ENCODE peak calls at places on chromosomes 12 and 14, in seven cellular contexts. O is sigmoid colon, N is pancreas, C is cardiac muscle cell, E is neural progenitor cell, I is esophagus squamous epithelium, K is body of pancreas. J is an unnamed sample. For H3K27me3, the result is how much of the 10 kb centered on the place peaks cover.

GRCh38 chr12:80778005-80778541 is 61.4 kb downstream of the MYF5 start:
- DNase-seq in K (peak), O (peak), I (no peak), N (no peak), E (no peak), C (peak), J (no peak)

GRCh38 chr12:77151030-77151429 is 85.7 kb upstream of the E2F7 start:
- DNase-seq in I (no peak), O (no peak), N (no peak), E (no peak), K (no peak), C (no peak), J (no peak)

GRCh38 chr12:133235401-133236112 is at the start of gene ANHX:
- DNase-seq in E (no peak), O (no peak), K (no peak), C (no peak), I (no peak), N (no peak), J (no peak)

GRCh38 chr14:68729556-68729955 is 63.3 kb downstream of the ZFP36L1 start:
- DNase-seq in N (no peak), C (no peak), E (no peak), I (no peak), K (no peak), O (no peak), J (no peak)

GRCh38 chr12:62597253-62597652 is 130.6 kb downstream of the MON2 start:
- DNase-seq in I (no peak), O (no peak), E (no peak), C (no peak), N (no peak), K (no peak), J (no peak)

GRCh38 chr14:100629696-100630095 is 42.5 kb upstream of the BEGAIN start:
- DNase-seq in C (no peak), I (no peak), O (no peak), E (no peak), N (no peak), K (no peak), J (no peak)

GRCh38 chr12:58920102-58920955 is at the start of gene LRIG3:
- DNase-seq in C (peak), I (no peak), E (peak), N (peak), O (peak), K (peak), J (peak)

GRCh38 chr14:24285351-24285750 is 14.0 kb upstream of the RABGGTA start:
- DNase-seq in O (no peak), E (no peak), N (no peak), I (no peak), K (no peak), C (no peak), J (no peak)

GRCh38 chr12:751192-751827 is 1.1 kb upstream of the WNK1 start:
- DNase-seq in C (peak), E (peak), I (peak), O (peak), N (peak), K (peak), J (peak)

GRCh38 chr12:52235001-52235760 is 2.1 kb downstream of the KRT7 start:
- DNase-seq in I (no peak), C (no peak), O (peak), K (no peak), E (no peak), N (peak), J (no peak)

GRCh38 chr14:95211721-95212504 is 54.6 kb upstream of the DICER1 start:
- DNase-seq in I (no peak), C (no peak), N (no peak), O (peak), K (peak), E (no peak), J (no peak)

GRCh38 chr12:68565391-68565903 is 45.3 kb upstream of the RAP1B start:
- DNase-seq in K (no peak), C (no peak), N (no peak), E (no peak), I (no peak), O (no peak), J (no peak)

GRCh38 chr12:120538281-120539156 is 4.4 kb downstream of the RNF10 start:
- DNase-seq in K (peak), C (peak), E (no peak), I (no peak), O (peak), N (peak), J (no peak)

GRCh38 chr12:95385246-95385645 is 88.7 kb upstream of the METAP2 start:
- DNase-seq in E (peak), K (peak), C (no peak), O (peak), N (no peak), I (no peak), J (no peak)

GRCh38 chr14:93317200-93317599 is 15.6 kb downstream of the BTBD7 start:
- DNase-seq in O (no peak), C (no peak), N (no peak), E (no peak), I (no peak), K (no peak), J (no peak)

GRCh38 chr12:119762619-119763018 is 94.7 kb downstream of the PRKAB1 start:
- DNase-seq in N (no peak), E (no peak), C (no peak), I (no peak), O (no peak), K (no peak), J (no peak)

GRCh38 chr12:50184261-50184660 is 17.1 kb upstream of the CERS5 start:
- DNase-seq in N (no peak), C (no peak), E (no peak), I (no peak), K (no peak), O (no peak), J (no peak)

GRCh38 chr12:12372946-12373722 is 16.3 kb downstream of the BORCS5 start:
- DNase-seq in E (no peak), C (no peak), N (no peak), O (no peak), I (no peak), K (no peak), J (no peak)

GRCh38 chr14:32217301-32217700 is 14.2 kb upstream of the RNU6-8 start:
- DNase-seq in N (no peak), E (no peak), K (no peak), C (no peak), I (no peak), O (no peak), J (peak)

GRCh38 chr14:68787235-68787727 is 5.6 kb downstream of the ZFP36L1 start:
- DNase-seq in I (no peak), O (peak), E (peak), C (no peak), K (peak), N (peak), J (peak)

GRCh38 chr14:82872494-82872893 is 1338.8 kb upstream of the SEL1L start:
- DNase-seq in C (no peak), E (peak), I (no peak), N (peak), O (no peak), K (peak), J (no peak)

GRCh38 chr12:31589896-31590729 is 823 bp downstream of the DENND5B start:
- DNase-seq in O (peak), E (peak), N (peak), C (peak), K (peak), I (no peak), J (peak)

GRCh38 chr12:121628037-121628436 is 1.7 kb downstream of the ORAI1 start:
- DNase-seq in O (no peak), K (peak), E (no peak), I (no peak), C (no peak), N (no peak), J (peak)

GRCh38 chr12:83265798-83266197 is 579.1 kb downstream of the TMTC2 start:
- DNase-seq in O (no peak), K (no peak), C (no peak), E (no peak), I (no peak), N (no peak), J (no peak)

GRCh38 chr12:82474798-82475184 is 116.5 kb downstream of the METTL25 start:
- DNase-seq in O (no peak), C (no peak), E (no peak), I (no peak), N (no peak), K (no peak), J (no peak)

GRCh38 chr12:98296462-98297079 is 218.8 kb upstream of the TMPO start:
- DNase-seq in C (peak), K (no peak), I (no peak), E (peak), N (no peak), O (no peak), J (no peak)

GRCh38 chr12:15206831-15207394 is 14.3 kb downstream of the RERG start:
- DNase-seq in I (no peak), K (no peak), O (no peak), N (no peak), E (no peak), C (no peak), J (no peak)

GRCh38 chr14:68791078-68791983 is 1.5 kb downstream of the ZFP36L1 start:
- DNase-seq in I (no peak), C (no peak), N (peak), O (no peak), K (peak), E (peak), J (no peak)

GRCh38 chr12:17528394-17528793 is 561.6 kb downstream of the RERGL start:
- DNase-seq in N (no peak), K (no peak), C (no peak), I (no peak), E (peak), O (no peak), J (no peak)

GRCh38 chr14:103104654-103105511 is 10.4 kb downstream of the EXOC3L4 start:
- DNase-seq in N (peak), O (no peak), I (no peak), K (peak), C (peak), E (peak), J (peak)

GRCh38 chr12:71766202-71766601 is 11.5 kb downstream of the RAB21 start:
- DNase-seq in E (no peak), O (no peak), N (no peak), C (no peak), K (no peak), I (no peak), J (no peak)

GRCh38 chr14:23182372-23183014 is 967 bp downstream of the SLC7A8 start:
- DNase-seq in O (no peak), E (peak), C (peak), I (no peak), K (peak), N (peak), J (peak)

GRCh38 chr12:2610358-2610757 is 184.4 kb upstream of the FKBP4 start:
- DNase-seq in N (no peak), O (peak), I (no peak), E (no peak), C (no peak), K (no peak), J (no peak)

GRCh38 chr12:19528750-19529149 is 89.5 kb downstream of the AEBP2 start:
- DNase-seq in E (no peak), I (no peak), O (no peak), K (no peak), N (no peak), C (no peak), J (no peak)

GRCh38 chr14:61342486-61342885 is 21.1 kb downstream of the PRKCH start:
- DNase-seq in C (no peak), K (no peak), O (no peak), I (no peak), E (no peak), N (no peak), J (no peak)

GRCh38 chr14:61343991-61344405 is 22.6 kb downstream of the PRKCH start:
- DNase-seq in N (no peak), C (no peak), O (no peak), K (no peak), E (no peak), I (no peak), J (no peak)

GRCh38 chr14:61343471-61343870 is 22.1 kb downstream of the PRKCH start:
- DNase-seq in O (no peak), K (no peak), N (no peak), E (no peak), C (no peak), I (no peak), J (no peak)

GRCh38 chr14:61342941-61343340 is 21.6 kb downstream of the PRKCH start:
- DNase-seq in O (no peak), C (no peak), K (no peak), N (no peak), E (no peak), I (no peak), J (no peak)

DNA sequence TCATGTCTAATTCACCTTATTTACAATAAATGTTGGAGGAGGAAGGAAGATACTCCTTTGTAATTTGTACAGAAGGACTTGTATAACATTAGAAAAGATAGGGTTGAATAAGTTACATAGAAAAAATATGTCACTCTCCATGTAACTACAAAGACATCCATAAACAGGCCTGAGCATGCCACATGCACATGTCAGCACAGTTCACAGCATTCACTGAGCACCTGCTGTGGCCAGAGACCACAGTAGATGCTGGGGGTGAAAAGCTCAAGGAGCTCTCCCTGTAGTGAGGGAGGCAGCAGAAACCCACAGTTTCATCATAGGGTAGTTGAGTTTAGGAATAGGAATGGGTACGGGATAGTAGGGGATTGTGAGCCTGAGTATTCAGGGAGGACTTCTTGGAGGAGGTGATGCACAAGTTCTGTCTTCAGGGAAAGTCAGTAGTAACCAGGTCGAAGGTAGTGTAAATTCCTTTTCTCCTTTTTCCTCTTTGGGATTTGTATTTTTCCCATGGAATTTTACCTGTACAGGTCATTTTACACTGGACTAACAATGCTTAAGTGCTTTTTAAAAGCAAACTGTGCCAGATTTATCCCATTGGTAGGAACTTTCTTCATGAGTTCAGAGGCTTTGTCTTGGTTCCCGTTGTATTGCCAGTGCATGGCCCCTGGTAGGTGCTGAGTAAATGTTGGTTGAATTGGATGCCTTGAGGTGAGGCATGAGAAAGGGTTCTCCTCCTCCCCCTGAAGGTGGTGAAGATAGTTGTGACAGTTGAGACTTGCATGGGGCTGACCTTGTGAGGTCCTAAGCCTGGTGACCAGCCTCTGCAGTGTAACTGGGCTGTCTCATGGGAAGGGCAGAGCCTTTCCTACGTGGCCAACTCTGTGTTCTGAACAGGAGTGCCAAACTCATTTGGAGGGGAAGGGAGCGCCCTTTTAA is 20.2 kb downstream of the PRKCH start:
- DNase-seq in E (no peak), K (no peak), I (no peak), C (no peak), O (no peak), N (no peak), J (no peak)
- H3K27ac ChIP-seq in E (no peak), K (no peak), I (peak), C (peak), O (peak), N (no peak), J (no peak)

GRCh38 chr12:44465139-44465538 is 411.0 kb downstream of the NELL2 start:
- DNase-seq in O (no peak), K (no peak), N (no peak), I (no peak), E (peak), C (peak), J (no peak)
- TF ChIP-seq CTCF in O (no peak), K (no peak), N (no peak), I (no peak), E (peak), C (no peak), J (peak)

DNA sequence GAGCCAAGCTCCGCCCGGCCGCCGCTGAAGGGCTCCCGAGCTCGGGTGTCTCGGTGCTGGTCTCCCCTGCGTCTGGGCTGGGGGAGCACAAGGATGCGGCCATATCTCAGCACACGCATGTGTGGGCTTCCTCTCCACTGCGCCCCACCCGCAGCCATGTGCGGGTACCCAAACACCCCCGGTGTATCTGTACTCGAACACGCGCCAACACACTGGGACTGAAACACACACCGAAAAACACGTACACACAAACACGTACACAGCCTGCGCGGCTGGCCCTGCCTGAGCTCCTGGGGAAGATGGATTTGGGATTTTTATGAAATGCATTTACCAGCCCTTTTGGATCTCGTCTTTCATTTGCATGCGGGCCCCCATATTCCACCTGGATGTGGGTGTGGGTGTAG is 897 bp upstream of the TBX3 start:
- DNase-seq in N (no peak), I (no peak), K (no peak), C (no peak), O (no peak), E (no peak), J (no peak)
- H3K27me3 ChIP-seq in N (under half), I (half or more), K (under half), C (under half), O (under half), E (half or more), J (under half)

GRCh38 chr14:54713364-54713763 is 146.4 kb downstream of the SAMD4A start:
- DNase-seq in N (no peak), I (no peak), E (no peak), C (no peak), O (no peak), K (no peak), J (no peak)
- H3K27ac ChIP-seq in N (no peak), I (peak), E (no peak), C (peak), O (peak), K (no peak), J (no peak)

GRCh38 chr12:89709157-89709993 is 737 bp upstream of the ATP2B1 start:
- DNase-seq in E (peak), C (peak), K (peak), N (peak), I (peak), O (peak), J (peak)
- TF ChIP-seq CTCF in E (no peak), C (no peak), K (no peak), N (no peak), I (no peak), O (no peak), J (no peak)

GRCh38 chr14:99215277-99215676 is 56.7 kb downstream of the BCL11B start:
- DNase-seq in E (no peak), I (no peak), O (no peak), N (no peak), C (no peak), K (no peak), J (no peak)
- H3K27me3 ChIP-seq in E (under half), I (under half), O (under half), N (under half), C (under half), K (under half), J (half or more)

DNA sequence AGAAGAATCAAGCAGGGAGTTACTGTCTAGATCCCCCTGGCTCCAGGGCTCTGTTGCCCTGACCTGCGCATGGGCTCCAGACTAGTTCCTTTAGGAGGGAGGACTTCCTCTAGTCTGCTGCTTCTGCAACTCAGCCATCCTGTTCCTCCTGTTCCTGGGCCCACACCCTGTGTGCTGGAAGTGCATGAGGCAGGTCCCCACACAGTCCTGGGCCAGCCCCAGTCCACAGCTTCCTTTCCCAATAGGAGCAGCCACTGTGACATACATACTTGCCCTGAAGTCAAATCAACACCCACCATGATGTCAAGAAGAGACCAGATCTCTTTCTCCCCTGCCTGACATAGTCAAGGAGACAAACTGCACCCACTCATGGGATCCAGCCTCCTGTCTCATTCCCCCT is 1.3 kb downstream of the SDR9C7 start:
- DNase-seq in I (no peak), O (no peak), E (no peak), N (no peak), C (no peak), K (no peak), J (no peak)
- H3K27ac ChIP-seq in I (peak), O (no peak), E (no peak), N (no peak), C (no peak), K (no peak), J (no peak)

GRCh38 chr12:27965966-27966365 is 6.6 kb downstream of the PTHLH start:
- DNase-seq in E (no peak), K (no peak), I (no peak), C (no peak), O (no peak), N (no peak), J (no peak)
- TF ChIP-seq CTCF in E (no peak), K (no peak), I (no peak), C (no peak), O (no peak), N (no peak), J (no peak)

DNA sequence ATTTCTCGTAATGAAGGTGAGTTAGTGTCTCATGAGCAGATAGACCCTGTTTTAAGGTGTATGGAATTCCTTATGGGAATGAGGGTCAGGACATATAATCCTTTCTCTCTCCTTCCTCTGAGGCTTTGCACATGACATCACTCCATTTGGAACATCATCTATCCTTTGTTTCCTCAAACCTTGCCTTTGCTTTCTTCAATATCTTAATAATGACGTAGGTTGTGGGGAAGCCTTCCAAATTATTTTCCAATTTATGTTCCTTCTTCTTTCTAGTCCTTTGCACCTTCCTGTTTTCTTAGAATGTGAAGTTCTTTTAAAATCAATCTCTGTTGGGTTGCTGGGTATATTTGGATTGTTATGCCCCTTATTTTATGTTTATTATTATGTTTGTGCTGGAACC is 502.9 kb upstream of the STXBP6 start:
- DNase-seq in K (no peak), N (no peak), C (no peak), I (no peak), O (no peak), E (no peak), J (no peak)
- H3K27me3 ChIP-seq in K (under half), N (under half), C (under half), I (under half), O (under half), E (under half), J (under half)

GRCh38 chr14:34676516-34677211 is 37.7 kb downstream of the CFL2 start:
- DNase-seq in N (no peak), C (no peak), E (no peak), O (no peak), I (no peak), K (no peak), J (no peak)
- H3K27ac ChIP-seq in N (no peak), C (no peak), E (no peak), O (no peak), I (no peak), K (no peak), J (no peak)